ENCODE peak calls at places on chromosomes 13 and 19, in ten cellular contexts. R is HL-60, N is ovary, U is breast epithelium, I is right lobe of liver, T is left ventricle myocardium inferior, V is Peyer's patch, L is IMR-90, H is aorta, S is thyroid gland. B is an unnamed sample.

GRCh38 chr19:16841391-16841926 is 12.3 kb downstream of the SIN3B start:
- DNase-seq in U (no peak), R (no peak), N (no peak), H (no peak), T (no peak), I (no peak), L (no peak), V (no peak), S (no peak), B (peak; percentile 33)

GRCh38 chr13:110218601-110219201 is 88.3 kb downstream of the COL4A1 start:
- DNase-seq in N (no peak), S (no peak), I (no peak), V (no peak), U (no peak), L (no peak), H (no peak), R (no peak), T (no peak), B (no peak)

GRCh38 chr19:3124630-3125029 is 11.2 kb upstream of the GNA15 start:
- DNase-seq in T (no peak), H (no peak), L (no peak), V (no peak), U (no peak), R (no peak), N (no peak), S (no peak), I (no peak), B (no peak)

GRCh38 chr13:80180745-80181144 is 160.2 kb downstream of the SPRY2 start:
- DNase-seq in U (no peak), I (no peak), N (no peak), L (no peak), T (no peak), R (no peak), S (no peak), V (no peak), H (no peak), B (peak; percentile 54)

GRCh38 chr13:28337196-28338045 is 157.5 kb downstream of the FLT1 start:
- DNase-seq in I (no peak), L (peak; percentile 89), V (no peak), U (no peak), H (no peak), S (no peak), T (no peak), N (peak; percentile 30), R (no peak), B (no peak)

GRCh38 chr13:113973218-113974164 is at the start of gene C13orf46:
- DNase-seq in V (no peak), H (peak; percentile 40), U (no peak), S (peak; percentile 1), R (no peak), T (peak; percentile 12), L (no peak), N (no peak), I (peak; percentile 90), B (no peak)

GRCh38 chr19:53884256-53884655 is 2.3 kb downstream of the PRKCG start:
- DNase-seq in T (no peak), L (no peak), R (no peak), H (no peak), I (no peak), U (no peak), V (no peak), N (no peak), S (no peak), B (no peak)

GRCh38 chr13:20073775-20074174 is 87.1 kb downstream of the GJA3 start:
- DNase-seq in V (no peak), N (no peak), U (no peak), T (no peak), R (no peak), I (no peak), L (no peak), H (no peak), S (no peak), B (no peak)

GRCh38 chr19:56222901-56223300 is 20.8 kb downstream of the ZSCAN5C start:
- DNase-seq in H (no peak), L (no peak), U (no peak), I (no peak), S (no peak), N (no peak), R (no peak), T (no peak), V (no peak), B (no peak)

GRCh38 chr13:62040806-62041205 is 625.2 kb upstream of the PCDH20 start:
- DNase-seq in H (no peak), I (no peak), T (no peak), L (no peak), N (no peak), R (no peak), U (no peak), V (no peak), S (no peak), B (no peak)

GRCh38 chr19:28403698-28404099 is 809.3 kb downstream of the UQCRFS1 start:
- DNase-seq in V (no peak), T (no peak), S (no peak), H (no peak), I (no peak), N (no peak), U (no peak), R (no peak), L (no peak), B (no peak)

DNA sequence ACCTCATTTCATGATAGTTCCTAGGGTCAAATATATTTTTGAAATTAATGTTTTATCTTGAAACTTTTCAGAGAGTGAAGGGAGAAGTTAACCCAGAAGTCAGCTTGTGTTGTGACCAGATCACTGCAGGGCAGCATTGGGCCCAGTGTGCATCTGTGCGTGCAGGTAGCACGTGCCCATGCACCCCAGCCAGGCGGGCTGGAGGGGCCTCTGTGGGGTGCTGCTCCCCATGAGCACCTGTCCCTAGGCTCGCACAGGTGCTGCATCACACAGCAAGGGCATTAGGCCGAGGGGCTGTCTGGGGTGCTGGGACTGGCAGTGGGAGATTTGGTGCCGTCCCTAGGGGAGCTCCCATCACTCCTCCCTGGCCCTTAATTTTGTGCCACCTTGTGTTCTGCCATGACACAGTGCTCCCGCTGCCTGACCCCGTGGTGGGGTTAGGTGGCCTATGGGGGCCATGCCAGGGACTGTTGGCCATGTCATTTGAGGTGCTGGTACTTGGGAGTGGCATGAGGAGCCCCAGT is 13.1 kb downstream of the UPF1 start:
- DNase-seq in U (no peak), V (no peak), L (no peak), I (no peak), H (no peak), S (no peak), T (no peak), N (no peak), R (no peak), B (no peak)
- H3K27ac ChIP-seq in U (no peak overlapping the region), V (no peak overlapping the region), L (no peak overlapping the region), I (no peak overlapping the region), H (no peak overlapping the region), S (no peak overlapping the region), T (no peak overlapping the region), N (no peak overlapping the region), R (no peak overlapping the region), B (no peak overlapping the region)

GRCh38 chr19:4597975-4598671 is 38.6 kb upstream of the SEMA6B start:
- DNase-seq in N (no peak), U (no peak), H (peak; percentile 61), L (no peak), V (no peak), R (peak; percentile 36), T (no peak), I (peak; percentile 64), S (no peak), B (no peak)
- H3K4me3 ChIP-seq in N (no peak overlapping the region), U (peak overlapping the region; percentile 51), H (no peak overlapping the region), L (peak overlapping the region; percentile 10), V (no peak overlapping the region), R (peak overlapping the region; percentile 8), T (peak overlapping the region; percentile 39), I (no peak overlapping the region), S (no peak overlapping the region), B (no peak overlapping the region)

GRCh38 chr19:14135355-14135754 is 1.0 kb downstream of the ASF1B start:
- DNase-seq in V (no peak), T (no peak), N (no peak), L (no peak), S (no peak), R (no peak), H (no peak), U (no peak), I (no peak), B (no peak)

GRCh38 chr19:14138576-14139265 is 2.3 kb upstream of the ASF1B start:
- DNase-seq in N (no peak), R (no peak), I (no peak), U (no peak), L (peak; percentile 78), V (no peak), H (no peak), S (peak; percentile 78), T (no peak), B (no peak)

GRCh38 chr19:14139944-14140343 is 3.6 kb upstream of the ASF1B start:
- DNase-seq in L (no peak), H (no peak), V (no peak), S (no peak), T (no peak), R (peak; percentile 79), I (no peak), U (no peak), N (no peak), B (no peak)

GRCh38 chr19:14136509-14137281 is at the start of gene ASF1B:
- DNase-seq in L (peak; percentile 100), U (peak; percentile 99), R (peak; percentile 100), N (peak; percentile 99), S (peak; percentile 99), I (peak; percentile 99), H (peak; percentile 100), V (peak; percentile 96), T (peak; percentile 99), B (peak; percentile 100)

GRCh38 chr19:14135985-14136508 is 342 bp downstream of the ASF1B start:
- DNase-seq in T (no peak), H (no peak), U (no peak), N (peak; percentile 39), V (no peak), L (no peak), S (no peak), R (no peak), I (no peak), B (no peak)
- H3K27ac ChIP-seq in T (peak overlapping the region; percentile 74), H (peak overlapping the region; percentile 7), U (peak overlapping the region; percentile 98), N (no peak overlapping the region), V (peak overlapping the region; percentile 79), L (peak overlapping the region; percentile 53), S (no peak overlapping the region), R (peak overlapping the region; percentile 83), I (no peak overlapping the region), B (no peak overlapping the region)

DNA sequence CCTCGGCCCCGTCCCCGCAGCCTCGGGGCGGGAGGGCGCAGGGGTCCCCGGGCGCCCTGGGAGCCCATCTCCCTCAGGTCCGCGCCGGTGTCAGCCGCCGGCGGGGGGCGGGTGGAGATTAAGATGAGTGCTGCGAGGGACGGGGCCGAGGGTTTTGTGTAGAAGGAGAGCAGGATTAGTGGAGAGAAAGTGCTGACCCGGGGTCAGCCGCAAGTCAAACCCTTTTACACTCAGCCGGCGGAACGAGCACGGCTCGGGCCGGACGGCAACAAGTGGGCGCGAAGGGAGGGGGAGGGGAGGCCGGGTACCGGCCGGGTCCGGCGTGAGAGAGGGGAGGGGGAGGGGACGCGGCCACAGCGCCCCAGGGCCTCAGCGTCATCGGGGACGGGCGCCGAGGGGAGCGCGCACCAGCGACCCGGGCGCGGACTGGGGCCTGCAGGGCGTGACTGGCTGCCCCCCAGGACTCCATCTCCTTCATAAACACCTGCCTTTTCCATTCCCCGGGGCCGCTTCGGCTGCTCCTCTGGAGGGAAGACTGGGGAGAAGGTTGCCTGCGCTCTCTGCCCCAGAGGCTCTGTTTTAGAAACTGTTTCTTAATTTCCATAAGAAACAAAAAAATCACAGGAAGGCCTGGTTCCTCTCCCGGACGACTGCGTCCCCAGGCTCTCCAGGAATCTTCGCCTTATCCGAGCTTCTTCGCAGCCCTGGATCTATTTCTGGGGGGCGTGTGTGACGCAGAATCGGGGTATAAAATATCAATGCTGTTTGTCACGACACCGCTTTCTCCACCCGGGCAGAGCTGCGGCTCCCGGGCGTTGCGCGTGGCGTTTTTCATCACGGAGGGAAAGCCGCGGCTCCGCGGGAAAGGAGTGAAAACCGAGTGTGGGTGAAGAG is 6.5 kb downstream of the SOX1 start:
- DNase-seq in T (no peak), H (no peak), S (no peak), V (no peak), U (no peak), I (no peak), R (no peak), N (no peak), L (no peak), B (no peak)
- H3K4me3 ChIP-seq in T (peak overlapping the region; percentile 45), H (no peak overlapping the region), S (no peak overlapping the region), V (no peak overlapping the region), U (peak overlapping the region; percentile 47), I (no peak overlapping the region), R (no peak overlapping the region), N (no peak overlapping the region), L (no peak overlapping the region), B (peak overlapping the region; percentile 41)

B was measured in dorsolateral prefrontal cortex.